ENCODE peak calls at places on chromosomes 13 and 19, in five cellular contexts. L, S, P, R and A are unnamed samples.

GRCh38 chr19:1235625-1236538 is 1.9 kb downstream of the CBARP start:
- DNase-seq in L (no peak), S (no peak), P (no peak), R (peak), A (no peak)

GRCh38 chr19:35730326-35730725 is 11.9 kb downstream of the IGFLR1 start:
- DNase-seq in L (no peak), S (no peak), P (no peak), R (no peak), A (no peak)

GRCh38 chr13:27601771-27602170 is 18.6 kb downstream of the LNX2 start:
- DNase-seq in L (no peak), S (no peak), P (no peak), R (no peak), A (no peak)

GRCh38 chr13:109904218-109904617 is 117.8 kb upstream of the IRS2 start:
- DNase-seq in L (no peak), S (no peak), P (no peak), R (peak), A (no peak)

GRCh38 chr19:51450730-51451307 is 7.4 kb downstream of the SIGLEC8 start:
- DNase-seq in L (no peak), S (no peak), P (no peak), R (no peak), A (no peak)

GRCh38 chr19:6021878-6022569 is 44.1 kb upstream of the RANBP3 start:
- DNase-seq in L (peak), S (peak), P (peak), R (peak), A (peak)

GRCh38 chr13:43422061-43422460 is 364.7 kb downstream of the ENOX1 start:
- DNase-seq in L (no peak), S (no peak), P (no peak), R (no peak), A (no peak)

GRCh38 chr19:2043864-2044708 is 7.0 kb downstream of the MKNK2 start:
- DNase-seq in L (peak), S (no peak), P (no peak), R (no peak), A (no peak)

GRCh38 chr13:108185218-108185617 is 30.1 kb downstream of the LIG4 start:
- DNase-seq in L (peak), S (no peak), P (no peak), R (no peak), A (no peak)

GRCh38 chr13:114064516-114065140 is 67.8 kb downstream of the RASA3 start:
- DNase-seq in L (no peak), S (no peak), P (peak), R (peak), A (no peak)

GRCh38 chr19:30896551-30896950 is 452.7 kb downstream of the TSHZ3 start:
- DNase-seq in L (no peak), S (no peak), P (no peak), R (no peak), A (no peak)

GRCh38 chr19:44882063-44882462 is 9.0 kb upstream of the TOMM40 start:
- DNase-seq in L (no peak), S (no peak), P (no peak), R (no peak), A (no peak)

GRCh38 chr13:112576191-112576590 is 11.8 kb downstream of the TUBGCP3 start:
- DNase-seq in L (no peak), S (no peak), P (no peak), R (no peak), A (no peak)

GRCh38 chr13:73940098-73940497 is 194.1 kb downstream of the KLF12 start:
- DNase-seq in L (no peak), S (no peak), P (no peak), R (no peak), A (no peak)

GRCh38 chr19:38277549-38277948 is 13.2 kb downstream of the SPINT2 start:
- DNase-seq in L (no peak), S (no peak), P (peak), R (peak), A (no peak)

GRCh38 chr19:31066385-31066784 is 282.9 kb downstream of the TSHZ3 start:
- DNase-seq in L (no peak), S (no peak), P (peak), R (peak), A (peak)

GRCh38 chr19:18006895-18007604 is 920 bp upstream of the ARRDC2 start:
- DNase-seq in L (peak), S (peak), P (peak), R (peak), A (peak)

GRCh38 chr19:35436477-35437141 is 11.4 kb upstream of the FFAR2 start:
- DNase-seq in L (no peak), S (no peak), P (peak), R (peak), A (no peak)

GRCh38 chr13:36872621-36873020 is 47.4 kb downstream of the SMAD9 start:
- DNase-seq in L (no peak), S (peak), P (no peak), R (no peak), A (no peak)

GRCh38 chr13:112053167-112053743 is 13.7 kb upstream of the SOX1 start:
- DNase-seq in L (no peak), S (no peak), P (no peak), R (no peak), A (no peak)

GRCh38 chr19:1921825-1922224 is 16.6 kb downstream of the ADAT3 start:
- DNase-seq in L (no peak), S (no peak), P (no peak), R (no peak), A (no peak)

GRCh38 chr19:30064021-30064699 is 122.1 kb downstream of the URI1 start:
- DNase-seq in L (no peak), S (no peak), P (no peak), R (no peak), A (no peak)

GRCh38 chr19:45402469-45403070 is 2.3 kb downstream of the PPP1R13L start:
- DNase-seq in L (peak), S (peak), P (peak), R (no peak), A (peak)